ENCODE peak calls at places on chromosomes 12 and 14, in seven cellular contexts. M is HCT116, Q is mammary epithelial cell, D is H9, O is fibroblast of lung, F is GM23248, W is neuronal stem cell. X is an unnamed sample.
A peak's percentile ranks its signal among the peaks of the same experiment; 100 is the strongest.

GRCh38 chr12:116087962-116088361 is 189.5 kb downstream of the MED13L start:
- DNase-seq in F (no peak), M (no peak), Q (no peak), W (no peak), O (no peak), D (no peak), X (no peak)

GRCh38 chr12:94575024-94575423 is 75.3 kb downstream of the TMCC3 start:
- DNase-seq in Q (no peak), F (no peak), W (no peak), O (no peak), M (no peak), D (no peak), X (no peak)

GRCh38 chr12:104049278-104050257 is at the start of gene GLT8D2:
- DNase-seq in D (peak; percentile 86), O (peak; percentile 83), W (peak; percentile 41), Q (peak; percentile 57), M (no peak), F (peak; percentile 94), X (peak; percentile 32)

GRCh38 chr14:71246539-71246938 is 339.3 kb downstream of the PCNX1 start:
- DNase-seq in F (no peak), D (no peak), M (no peak), O (no peak), Q (no peak), W (no peak), X (no peak)

GRCh38 chr14:32648434-32648833 is 290.2 kb upstream of the NPAS3 start:
- DNase-seq in M (no peak), F (peak; percentile 74), Q (peak; percentile 37), O (peak; percentile 45), W (no peak), D (no peak), X (no peak)

GRCh38 chr12:108296933-108297332 is 42.2 kb downstream of the CMKLR1 start:
- DNase-seq in Q (no peak), O (no peak), W (no peak), F (no peak), M (no peak), D (no peak), X (no peak)

GRCh38 chr14:49727171-49727570 is 34.3 kb downstream of the KLHDC1 start:
- DNase-seq in F (no peak), O (no peak), M (no peak), Q (no peak), D (no peak), W (no peak), X (no peak)

GRCh38 chr14:36207500-36207899 is 31.0 kb upstream of the PTCSC3 start:
- DNase-seq in Q (no peak), D (no peak), M (no peak), O (no peak), W (no peak), F (peak; percentile 26), X (no peak)

GRCh38 chr12:68094645-68095395 is 64.7 kb downstream of the IFNG start:
- DNase-seq in F (no peak), Q (no peak), O (no peak), W (no peak), M (no peak), D (no peak), X (no peak)

GRCh38 chr12:4117386-4118016 is 156.1 kb upstream of the CCND2 start:
- DNase-seq in Q (no peak), F (no peak), O (no peak), W (no peak), M (no peak), D (peak; percentile 27), X (no peak)

GRCh38 chr14:33569844-33570716 is 380.8 kb downstream of the EGLN3 start:
- DNase-seq in Q (no peak), F (peak; percentile 35), W (no peak), O (peak; percentile 82), M (no peak), D (no peak), X (peak; percentile 77)

GRCh38 chr12:132398386-132398991 is 69.1 kb upstream of the GALNT9 start:
- DNase-seq in O (no peak), D (no peak), W (no peak), F (no peak), M (no peak), Q (no peak), X (no peak)

GRCh38 chr12:45959025-45959424 is 31.3 kb downstream of the SCAF11 start:
- DNase-seq in F (no peak), Q (no peak), W (no peak), O (no peak), M (no peak), D (no peak), X (no peak)

GRCh38 chr12:57622293-57623245 is 10.4 kb downstream of the B4GALNT1 start:
- DNase-seq in M (no peak), W (no peak), D (no peak), F (no peak), O (no peak), Q (no peak), X (no peak)

GRCh38 chr14:33661071-33661470 is 289.8 kb downstream of the EGLN3 start:
- DNase-seq in W (no peak), O (no peak), M (no peak), Q (no peak), F (no peak), D (no peak), X (no peak)

GRCh38 chr14:22520235-22520634 is 68.8 kb downstream of the DAD1 start:
- DNase-seq in W (no peak), M (no peak), Q (peak; percentile 42), D (no peak), O (peak; percentile 91), F (peak; percentile 61), X (no peak)

GRCh38 chr12:124754949-124755800 is 108.5 kb downstream of the SCARB1 start:
- DNase-seq in Q (peak; percentile 72), W (no peak), O (peak; percentile 87), M (no peak), D (peak; percentile 64), F (peak; percentile 84), X (no peak)

GRCh38 chr12:112198120-112198733 is 72.9 kb downstream of the TRAFD1 start:
- DNase-seq in Q (peak; percentile 17), O (peak; percentile 42), M (peak; percentile 41), D (peak; percentile 90), F (peak; percentile 70), W (peak; percentile 61), X (peak; percentile 72)

GRCh38 chr14:90491221-90491867 is 94.5 kb downstream of the CALM1 start:
- DNase-seq in D (no peak), W (no peak), Q (no peak), M (no peak), O (peak; percentile 89), F (peak; percentile 67), X (no peak)

GRCh38 chr12:100453953-100454352 is 19.7 kb upstream of the NR1H4 start:
- DNase-seq in M (no peak), O (no peak), Q (no peak), F (no peak), D (no peak), W (no peak), X (no peak)

GRCh38 chr12:132443091-132443490 is 46.9 kb upstream of the FBRSL1 start:
- DNase-seq in F (no peak), Q (no peak), O (no peak), W (no peak), M (no peak), D (no peak), X (no peak)

GRCh38 chr12:77814361-77814760 is 16.3 kb upstream of the NAV3 start:
- DNase-seq in F (no peak), W (no peak), Q (no peak), D (no peak), O (no peak), M (no peak), X (no peak)

GRCh38 chr12:54935235-54935951 is 49.2 kb downstream of the TESPA1 start:
- DNase-seq in W (no peak), F (peak; percentile 94), D (no peak), Q (peak; percentile 96), O (peak; percentile 96), M (peak; percentile 77), X (peak; percentile 62)

GRCh38 chr14:69299286-69300035 is 39.5 kb downstream of the GALNT16 start:
- DNase-seq in F (peak; percentile 14), Q (no peak), D (peak; percentile 52), W (no peak), O (no peak), M (no peak), X (no peak)

GRCh38 chr14:56801920-56802319 is 8.4 kb downstream of the OTX2 start:
- DNase-seq in F (no peak), O (no peak), D (no peak), W (no peak), Q (no peak), M (no peak), X (no peak)

GRCh38 chr12:3684449-3685051 is 68.4 kb downstream of the CRACR2A start:
- DNase-seq in O (no peak), M (no peak), W (no peak), Q (no peak), F (no peak), D (no peak), X (no peak)

GRCh38 chr14:106879241-106879640 is 1352.9 kb downstream of the TMEM121 start:
- DNase-seq in D (no peak), M (peak; percentile 10), W (no peak), Q (peak; percentile 48), O (no peak), F (peak; percentile 27), X (no peak)

GRCh38 chr12:130031571-130032189 is 127.9 kb upstream of the TMEM132D start:
- DNase-seq in W (peak; percentile 66), O (no peak), F (peak; percentile 36), Q (no peak), D (peak; percentile 91), M (no peak), X (peak; percentile 58)

GRCh38 chr12:65157091-65157490 is 12.3 kb upstream of the LEMD3 start:
- DNase-seq in W (no peak), F (no peak), Q (no peak), D (no peak), M (no peak), O (no peak), X (peak; percentile 21)
- H2AFZ ChIP-seq in W (no peak overlapping the region), F (no peak overlapping the region), Q (no peak overlapping the region), D (no peak overlapping the region), M (no peak overlapping the region), O (no peak overlapping the region), X (no peak overlapping the region)

GRCh38 chr12:96293093-96293492 is 98.9 kb downstream of the ELK3 start:
- DNase-seq in D (no peak), W (no peak), Q (no peak), M (no peak), O (no peak), F (no peak), X (no peak)
- H3K27me3 ChIP-seq in D (no peaks in the 10 kb centered on the region), W (no peaks in the 10 kb centered on the region), Q (no peaks in the 10 kb centered on the region), M (no peaks in the 10 kb centered on the region), O (no peaks in the 10 kb centered on the region), F (no peaks in the 10 kb centered on the region), X (no peaks in the 10 kb centered on the region)

GRCh38 chr12:110141389-110141788 is 17.2 kb downstream of the IFT81 start:
- DNase-seq in M (no peak), D (no peak), W (no peak), F (peak; percentile 90), O (peak; percentile 14), Q (no peak), X (no peak)
- H3K9ac ChIP-seq in M (no peak overlapping the region), D (no peak overlapping the region), W (no peak overlapping the region), F (peak overlapping the region; percentile 69), O (no peak overlapping the region), Q (no peak overlapping the region), X (no peak overlapping the region)

GRCh38 chr12:82665142-82665923 is 21.4 kb upstream of the TMTC2 start:
- DNase-seq in F (no peak), O (no peak), M (no peak), D (peak; percentile 46), Q (no peak), W (no peak), X (no peak)
- H2AFZ ChIP-seq in F (no peak overlapping the region), O (no peak overlapping the region), M (no peak overlapping the region), D (no peak overlapping the region), Q (no peak overlapping the region), W (no peak overlapping the region), X (no peak overlapping the region)

X was measured in trophoblast cell.